ENCODE peak calls at places on chromosome 12, in six cellular contexts. K is breast epithelium, B is adipocyte, G is aorta, A is body of pancreas, X is H9. Y is an unnamed sample. For H3K9me3, the result is how much of the 10 kb centered on the place peaks cover.

GRCh38 chr12:49824886-49825285 is 3.3 kb downstream of the NCKAP5L start:
- DNase-seq in K (no peak), B (peak), G (no peak), A (no peak), X (no peak), Y (no peak)

GRCh38 chr12:14395059-14395778 is 29.7 kb downstream of the ATF7IP start:
- DNase-seq in K (no peak), B (no peak), G (no peak), A (no peak), X (no peak), Y (no peak)

GRCh38 chr12:122060069-122060468 is 18.5 kb upstream of the MLXIP start:
- DNase-seq in K (no peak), B (no peak), G (no peak), A (no peak), X (no peak), Y (no peak)

GRCh38 chr12:104998423-104999346 is 12.6 kb downstream of the NOPCHAP1 start:
- DNase-seq in K (no peak), B (no peak), G (no peak), A (peak), X (no peak), Y (no peak)

GRCh38 chr12:39186744-39187143 is 256.2 kb downstream of the KIF21A start:
- DNase-seq in K (no peak), B (no peak), G (no peak), A (no peak), X (no peak), Y (no peak)

GRCh38 chr12:19402743-19403400 is 36.4 kb upstream of the AEBP2 start:
- DNase-seq in K (no peak), B (no peak), G (no peak), A (peak), X (no peak), Y (no peak)

GRCh38 chr12:114944736-114945135 is 260.8 kb upstream of the TBX3 start:
- DNase-seq in K (no peak), B (no peak), G (no peak), A (no peak), X (no peak), Y (no peak)

GRCh38 chr12:88401153-88401552 is 179.1 kb downstream of the KITLG start:
- DNase-seq in K (no peak), B (peak), G (no peak), A (no peak), X (no peak), Y (no peak)

GRCh38 chr12:10212623-10213131 is at the start of gene GABARAPL1:
- DNase-seq in K (peak), B (peak), G (peak), A (peak), X (peak), Y (peak)

GRCh38 chr12:84661732-84662326 is 250.8 kb downstream of the SLC6A15 start:
- DNase-seq in K (no peak), B (peak), G (no peak), A (no peak), X (no peak), Y (no peak)

GRCh38 chr12:50218386-50218785 is 51.2 kb upstream of the CERS5 start:
- DNase-seq in K (no peak), B (peak), G (no peak), A (no peak), X (no peak), Y (no peak)

GRCh38 chr12:46430340-46430948 is 57.9 kb upstream of the SLC38A2 start:
- DNase-seq in K (no peak), B (peak), G (no peak), A (no peak), X (no peak), Y (no peak)

GRCh38 chr12:31204995-31205582 is 120.9 kb downstream of the SINHCAF start:
- DNase-seq in K (no peak), B (peak), G (no peak), A (no peak), X (no peak), Y (no peak)

GRCh38 chr12:109069307-109070231 is 17.2 kb downstream of the USP30 start:
- DNase-seq in K (no peak), B (no peak), G (no peak), A (no peak), X (peak), Y (no peak)

GRCh38 chr12:102478416-102479098 is 1.8 kb downstream of the IGF1 start:
- DNase-seq in K (no peak), B (no peak), G (no peak), A (no peak), X (peak), Y (no peak)

GRCh38 chr12:121255433-121255832 is 41.1 kb downstream of the CAMKK2 start:
- DNase-seq in K (no peak), B (no peak), G (peak), A (no peak), X (no peak), Y (no peak)

GRCh38 chr12:88298014-88298682 is 156.0 kb downstream of the TMTC3 start:
- DNase-seq in K (no peak), B (no peak), G (no peak), A (no peak), X (no peak), Y (no peak)

GRCh38 chr12:115303751-115304309 is 619.9 kb upstream of the TBX3 start:
- DNase-seq in K (no peak), B (no peak), G (no peak), A (no peak), X (no peak), Y (no peak)

GRCh38 chr12:38771871-38772270 is 133.5 kb downstream of the CPNE8 start:
- DNase-seq in K (no peak), B (no peak), G (no peak), A (no peak), X (no peak), Y (no peak)

GRCh38 chr12:53725824-53726223 is 1.4 kb downstream of the CALCOCO1 start:
- DNase-seq in K (no peak), B (peak), G (no peak), A (no peak), X (no peak), Y (no peak)

GRCh38 chr12:113797535-113797868 is 168.6 kb downstream of the RBM19 start:
- DNase-seq in K (no peak), B (no peak), G (no peak), A (no peak), X (no peak), Y (no peak)

GRCh38 chr12:52534482-52534881 is 14.3 kb upstream of the KRT5 start:
- DNase-seq in K (no peak), B (no peak), G (peak), A (no peak), X (no peak), Y (no peak)

GRCh38 chr12:74144396-74144795 is 393.2 kb upstream of the ATXN7L3B start:
- DNase-seq in K (no peak), B (no peak), G (no peak), A (no peak), X (no peak), Y (no peak)

GRCh38 chr12:48514728-48515127 is 10.7 kb upstream of the OR8S1 start:
- DNase-seq in K (no peak), B (no peak), G (no peak), A (no peak), X (no peak), Y (no peak)

GRCh38 chr12:48510111-48510510 is 15.3 kb upstream of the OR8S1 start:
- DNase-seq in K (no peak), B (no peak), G (no peak), A (no peak), X (no peak), Y (no peak)

GRCh38 chr12:48512855-48513254 is 12.6 kb upstream of the OR8S1 start:
- DNase-seq in K (no peak), B (no peak), G (no peak), A (no peak), X (no peak), Y (no peak)

DNA sequence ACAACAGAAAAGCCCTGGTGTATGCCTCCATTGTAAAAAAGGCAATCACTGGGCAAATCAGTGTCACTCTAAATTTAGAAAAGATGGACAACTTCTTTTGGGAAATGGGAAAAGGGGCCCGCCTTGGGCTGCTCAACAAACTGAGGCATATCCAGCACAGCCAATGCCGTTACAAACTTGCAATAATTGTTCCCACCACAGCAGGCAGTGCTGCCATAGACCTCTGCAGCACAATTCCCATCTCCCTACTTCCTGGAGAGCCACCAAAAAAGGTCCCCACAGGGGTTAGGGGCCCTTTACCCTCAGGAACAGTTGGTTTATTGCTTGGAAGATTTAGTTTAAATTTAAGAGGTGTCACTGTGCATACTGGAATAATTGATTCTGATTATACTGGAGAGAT is 16.4 kb upstream of the OR8S1 start:
- DNase-seq in K (no peak), B (no peak), G (no peak), A (no peak), X (no peak), Y (no peak)
- H3K9me3 ChIP-seq in K (under half), B (under half), G (under half), A (under half), X (under half), Y (under half)

DNA sequence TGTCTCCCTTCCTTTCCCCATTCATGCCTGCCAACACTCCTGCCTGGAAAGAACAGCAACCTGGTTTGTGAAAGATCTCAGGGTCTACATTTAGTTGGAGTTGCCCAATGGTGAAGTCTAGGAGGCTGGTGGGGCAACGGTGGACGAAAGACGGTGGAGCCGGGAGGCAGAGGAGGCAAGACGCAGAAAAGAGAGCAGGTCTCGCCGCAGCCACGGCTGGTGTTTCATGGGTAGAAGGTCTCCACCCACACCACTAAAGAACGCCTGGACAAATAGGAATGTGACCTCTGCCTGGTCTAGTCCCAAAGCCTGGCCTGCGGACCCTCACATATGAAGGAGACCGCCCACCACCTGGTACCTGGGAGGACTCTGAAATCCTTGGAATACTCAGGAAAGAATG is 185.6 kb downstream of the ALG10 start:
- DNase-seq in K (no peak), B (no peak), G (no peak), A (no peak), X (no peak), Y (no peak)
- H3K9me3 ChIP-seq in K (under half), B (under half), G (under half), A (under half), X (under half), Y (under half)

GRCh38 chr12:92905258-92905810 is 23.8 kb downstream of the EEA1 start:
- DNase-seq in K (no peak), B (no peak), G (no peak), A (no peak), X (no peak), Y (no peak)
- H3K9me3 ChIP-seq in K (under half), B (under half), G (under half), A (under half), X (under half), Y (under half)

GRCh38 chr12:42915426-42915825 is 325.9 kb upstream of the PRICKLE1 start:
- DNase-seq in K (no peak), B (no peak), G (no peak), A (no peak), X (no peak), Y (no peak)

GRCh38 chr12:42916143-42916542 is 326.6 kb upstream of the PRICKLE1 start:
- DNase-seq in K (no peak), B (no peak), G (no peak), A (no peak), X (no peak), Y (no peak)

GRCh38 chr12:42910656-42911055 is 321.1 kb upstream of the PRICKLE1 start:
- DNase-seq in K (no peak), B (no peak), G (no peak), A (no peak), X (no peak), Y (no peak)

DNA sequence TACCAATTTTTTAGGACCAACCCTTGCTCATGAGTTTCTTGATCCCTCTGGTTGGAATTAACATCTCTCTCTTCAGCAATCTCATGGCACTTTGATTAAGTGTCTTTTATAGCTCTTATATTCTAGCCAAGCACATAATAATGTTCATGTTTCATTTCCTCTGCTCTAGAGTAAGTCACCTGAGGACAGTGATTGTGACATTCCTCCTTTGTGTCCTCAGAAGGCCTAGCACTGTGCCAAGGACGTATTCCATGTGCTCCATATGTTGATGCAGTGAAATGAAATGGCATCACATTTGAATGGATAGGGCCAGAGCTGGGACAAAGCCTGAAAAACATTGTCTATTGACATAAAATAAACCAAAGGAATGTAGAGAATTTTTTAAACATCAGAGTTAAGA is 322.8 kb upstream of the PRICKLE1 start:
- DNase-seq in K (no peak), B (peak), G (no peak), A (no peak), X (no peak), Y (no peak)
- H3K9me3 ChIP-seq in K (under half), B (under half), G (under half), A (under half), X (under half), Y (under half)

GRCh38 chr12:90280033-90280432 is 571.4 kb upstream of the ATP2B1 start:
- DNase-seq in K (no peak), B (peak), G (no peak), A (no peak), X (no peak), Y (no peak)

GRCh38 chr12:90280564-90281058 is 572.0 kb upstream of the ATP2B1 start:
- DNase-seq in K (no peak), B (no peak), G (no peak), A (no peak), X (no peak), Y (no peak)

GRCh38 chr12:90281156-90281868 is 572.7 kb upstream of the ATP2B1 start:
- DNase-seq in K (no peak), B (no peak), G (no peak), A (no peak), X (no peak), Y (no peak)
- H3K9me3 ChIP-seq in K (under half), B (under half), G (under half), A (under half), X (under half), Y (under half)

DNA sequence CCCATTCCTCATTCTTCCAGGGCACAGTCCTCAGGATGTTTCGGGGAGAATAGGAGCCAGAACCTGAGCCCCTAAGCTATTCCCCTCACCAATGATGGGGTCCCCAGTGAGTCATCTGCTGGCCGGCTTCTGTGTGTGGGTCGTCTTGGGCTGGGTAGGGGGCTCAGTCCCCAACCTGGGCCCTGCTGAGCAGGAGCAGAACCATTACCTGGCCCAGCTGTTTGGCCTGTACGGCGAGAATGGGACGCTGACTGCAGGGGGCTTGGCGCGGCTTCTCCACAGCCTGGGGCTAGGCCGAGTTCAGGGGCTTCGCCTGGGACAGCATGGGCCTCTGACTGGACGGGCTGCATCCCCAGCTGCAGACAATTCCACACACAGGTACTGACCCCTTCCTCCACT is 1.3 kb downstream of the SLC39A5 start:
- DNase-seq in K (no peak), B (no peak), G (no peak), A (no peak), X (no peak), Y (no peak)
- H3K9me3 ChIP-seq in K (under half), B (under half), G (under half), A (under half), X (under half), Y (under half)

DNA sequence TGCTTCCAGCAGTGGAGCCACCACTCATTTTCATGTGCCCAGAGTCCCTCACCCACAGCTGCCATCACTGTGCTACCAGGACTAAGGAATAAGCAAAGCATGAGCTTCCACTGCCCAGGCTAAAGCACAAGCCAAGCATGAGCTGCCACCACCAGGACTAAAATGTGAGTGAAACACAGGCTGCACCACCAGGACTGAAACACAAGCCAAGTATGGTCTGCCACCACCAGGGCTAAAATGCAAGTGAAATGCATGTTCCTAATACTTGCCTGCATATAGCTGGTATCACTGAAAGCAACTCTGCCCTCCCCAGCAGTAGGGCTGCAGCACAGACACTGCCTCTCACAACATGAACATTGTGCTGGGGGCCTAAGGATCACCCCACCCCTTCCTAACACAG is 30.0 kb downstream of the CEP83 start:
- DNase-seq in K (no peak), B (no peak), G (no peak), A (no peak), X (peak), Y (no peak)
- H3K9me3 ChIP-seq in K (under half), B (under half), G (under half), A (under half), X (under half), Y (under half)

GRCh38 chr12:132396657-132397056 is 67.3 kb upstream of the GALNT9 start:
- DNase-seq in K (no peak), B (no peak), G (no peak), A (no peak), X (no peak), Y (no peak)

GRCh38 chr12:132398386-132398991 is 69.1 kb upstream of the GALNT9 start:
- DNase-seq in K (no peak), B (no peak), G (no peak), A (no peak), X (no peak), Y (no peak)

GRCh38 chr12:132395908-132396305 is 66.5 kb upstream of the GALNT9 start:
- DNase-seq in K (no peak), B (no peak), G (no peak), A (no peak), X (no peak), Y (no peak)

GRCh38 chr12:132397934-132398385 is 68.6 kb upstream of the GALNT9 start:
- DNase-seq in K (no peak), B (no peak), G (no peak), A (no peak), X (no peak), Y (no peak)

DNA sequence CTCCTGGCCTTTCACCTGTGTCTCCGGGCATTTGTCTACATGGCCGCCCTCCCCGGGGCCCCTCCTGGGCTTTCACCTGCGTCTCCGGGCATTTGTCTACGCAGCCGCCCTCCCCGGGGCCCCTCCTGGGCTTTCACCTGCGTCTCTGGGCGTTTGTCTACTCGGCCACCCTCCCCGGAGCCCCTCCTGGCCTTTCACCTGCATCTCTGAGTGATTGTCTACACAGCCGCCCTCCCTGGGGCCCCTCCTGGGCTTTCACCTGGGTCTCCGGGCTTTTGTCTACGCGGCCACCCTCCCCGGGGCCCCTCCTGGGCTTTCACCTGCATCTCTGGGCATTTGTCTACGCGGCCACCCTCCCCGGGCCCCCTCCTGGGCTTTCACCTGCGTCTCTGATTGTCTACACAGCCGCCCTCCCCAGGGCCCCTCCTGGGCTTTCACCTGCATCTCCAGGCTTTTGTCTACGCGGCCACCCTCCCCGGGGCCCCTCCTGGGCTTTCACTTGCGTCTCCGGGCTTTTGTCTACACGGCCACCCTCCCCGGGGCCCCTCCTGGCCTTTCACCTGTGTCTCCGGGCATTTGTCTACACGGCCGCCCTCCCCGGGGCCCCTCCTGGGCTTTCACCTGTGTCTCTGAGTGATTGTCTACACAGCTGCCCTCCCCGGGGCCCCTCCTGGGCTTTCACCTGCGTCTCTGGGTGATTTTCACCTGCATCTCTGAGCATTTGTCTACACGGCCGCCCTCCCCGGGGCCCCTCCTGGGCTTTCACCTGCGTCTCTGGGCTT is 68.0 kb upstream of the GALNT9 start:
- DNase-seq in K (no peak), B (no peak), G (no peak), A (no peak), X (no peak), Y (no peak)
- H3K9me3 ChIP-seq in K (under half), B (under half), G (under half), A (under half), X (under half), Y (under half)

DNA sequence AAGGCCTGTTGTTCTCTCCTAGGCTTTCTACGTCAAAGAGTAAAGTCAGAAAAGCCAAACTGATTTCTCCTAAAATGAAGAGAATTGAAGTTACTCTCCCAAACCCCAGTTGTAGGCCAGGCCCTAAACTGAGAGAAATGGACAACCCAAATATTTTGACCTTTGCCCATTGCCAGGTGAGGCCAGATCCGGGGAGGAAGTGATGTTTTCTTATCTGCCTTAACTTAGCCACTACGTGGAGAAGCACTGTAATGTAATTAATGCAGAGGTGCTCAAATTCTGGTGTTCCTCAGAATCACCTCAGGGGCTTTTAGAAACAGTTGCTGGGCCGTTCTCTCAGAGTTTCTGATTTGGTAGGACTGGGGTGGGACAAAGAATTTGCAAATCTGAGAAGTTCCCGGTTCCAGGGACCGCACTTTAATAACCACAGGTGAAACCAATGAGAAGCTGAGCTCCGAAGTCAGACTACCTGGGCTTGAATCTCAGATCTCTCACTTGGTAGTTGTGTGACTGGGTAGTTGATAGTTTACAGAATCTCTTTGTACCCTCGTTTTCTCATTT is 73.2 kb downstream of the ETV6 start:
- DNase-seq in K (no peak), B (no peak), G (no peak), A (no peak), X (no peak), Y (no peak)
- H3K9me3 ChIP-seq in K (under half), B (under half), G (under half), A (under half), X (under half), Y (under half)

GRCh38 chr12:128657378-128657777 is 166.4 kb downstream of the SLC15A4 start:
- DNase-seq in K (no peak), B (no peak), G (no peak), A (no peak), X (no peak), Y (no peak)
- H3K9me3 ChIP-seq in K (under half), B (under half), G (under half), A (under half), X (under half), Y (under half)